ENCODE peak calls at places on chromosomes 6 and 20, in nine cellular contexts. N is testis, Y is fibroblast of lung, Z is NB4, S is fibroblast of mammary gland, G is ovary, T is breast epithelium, A is heart right ventricle, Q is K562. M is an unnamed sample.

GRCh38 chr6:87869064-87869685 is 167.1 kb upstream of the AKIRIN2 start:
- DNase-seq in Z (peak), T (no peak), N (no peak), Y (no peak), A (no peak), Q (no peak), S (no peak), G (no peak), M (no peak)

GRCh38 chr6:15501806-15502450 is 160.9 kb downstream of the DTNBP1 start:
- DNase-seq in Q (no peak), A (peak), G (peak), Z (no peak), S (peak), N (peak), T (peak), Y (peak), M (no peak)

GRCh38 chr20:16267526-16267925 is 305.7 kb downstream of the KIF16B start:
- DNase-seq in T (no peak), S (no peak), Y (no peak), N (no peak), A (no peak), G (no peak), Q (no peak), Z (no peak), M (no peak)

GRCh38 chr20:58598271-58599015 is 52.6 kb upstream of the STX16 start:
- DNase-seq in G (peak), S (peak), T (no peak), A (peak), Y (peak), Z (no peak), Q (no peak), N (peak), M (no peak)

GRCh38 chr6:797479-798077 is 104.6 kb upstream of the EXOC2 start:
- DNase-seq in A (no peak), G (no peak), Y (peak), S (peak), T (no peak), N (peak), Z (peak), Q (peak), M (peak)

GRCh38 chr6:116528800-116529199 is 16.7 kb downstream of the TRAPPC3L start:
- DNase-seq in N (no peak), A (no peak), T (no peak), Q (no peak), S (no peak), Z (no peak), G (no peak), Y (peak), M (no peak)

GRCh38 chr20:34129518-34130162 is 17.6 kb upstream of the EIF2S2 start:
- DNase-seq in A (peak), G (peak), N (peak), Q (peak), T (no peak), Z (peak), S (peak), Y (peak), M (peak)

GRCh38 chr6:149454405-149454848 is 30.4 kb downstream of the ZC3H12D start:
- DNase-seq in A (peak), Z (no peak), Q (no peak), T (peak), N (peak), S (peak), G (peak), Y (peak), M (peak)

GRCh38 chr6:47180633-47181032 is 129.1 kb downstream of the TNFRSF21 start:
- DNase-seq in T (no peak), G (no peak), Y (peak), A (no peak), Z (peak), S (peak), Q (no peak), N (no peak), M (no peak)

GRCh38 chr20:22583773-22584629 is at the start of gene FOXA2:
- DNase-seq in G (no peak), T (no peak), N (no peak), Y (no peak), Q (peak), Z (no peak), S (no peak), A (no peak), M (peak)

GRCh38 chr20:59328071-59328470 is 27.7 kb downstream of the EDN3 start:
- DNase-seq in Q (no peak), A (no peak), T (no peak), Y (no peak), G (no peak), N (no peak), Z (no peak), S (no peak), M (no peak)

GRCh38 chr20:10902836-10903410 is 229.1 kb upstream of the JAG1 start:
- DNase-seq in Q (no peak), T (no peak), S (no peak), Z (no peak), N (no peak), A (no peak), Y (peak), G (no peak), M (no peak)

GRCh38 chr6:79656134-79656533 is 25.0 kb downstream of the SH3BGRL2 start:
- DNase-seq in Q (no peak), T (no peak), G (no peak), A (no peak), N (no peak), Z (no peak), Y (no peak), S (no peak), M (no peak)

GRCh38 chr6:107179004-107179403 is 63.7 kb upstream of the BEND3 start:
- DNase-seq in S (peak), N (no peak), A (no peak), Y (no peak), Z (peak), T (no peak), G (no peak), Q (no peak), M (peak)

GRCh38 chr6:11911535-11911934 is 100.6 kb upstream of the HIVEP1 start:
- DNase-seq in Z (peak), T (no peak), S (no peak), A (no peak), Y (peak), Q (no peak), N (no peak), G (no peak), M (no peak)

GRCh38 chr6:21885101-21885500 is 291.6 kb downstream of the SOX4 start:
- DNase-seq in Y (no peak), G (no peak), Q (no peak), S (no peak), A (no peak), N (no peak), Z (no peak), T (no peak), M (no peak)

GRCh38 chr6:4459032-4459431 is 317.2 kb upstream of the CDYL start:
- DNase-seq in N (no peak), A (no peak), S (peak), T (no peak), Q (no peak), Y (peak), Z (peak), G (no peak), M (no peak)

GRCh38 chr6:40369891-40370290 is 217.3 kb downstream of the LRFN2 start:
- DNase-seq in N (no peak), T (no peak), Y (no peak), A (no peak), Q (no peak), Z (no peak), S (no peak), G (no peak), M (no peak)

GRCh38 chr6:17200395-17200794 is 80.8 kb upstream of the RBM24 start:
- DNase-seq in Q (no peak), Z (no peak), T (no peak), G (no peak), Y (no peak), N (peak), A (no peak), S (no peak), M (no peak)

GRCh38 chr6:120854583-120854982 is 479.7 kb downstream of the TBC1D32 start:
- DNase-seq in T (no peak), G (no peak), Y (no peak), Q (no peak), N (no peak), S (no peak), A (no peak), Z (no peak), M (no peak)

GRCh38 chr6:33860706-33861474 is 57.1 kb upstream of the MLN start:
- DNase-seq in G (no peak), S (peak), Z (peak), Y (no peak), T (no peak), Q (no peak), N (no peak), A (no peak), M (peak)

GRCh38 chr20:7924692-7925091 is 15.6 kb downstream of the HAO1 start:
- DNase-seq in G (no peak), N (no peak), Z (peak), T (no peak), S (peak), Q (no peak), Y (peak), A (no peak), M (no peak)

GRCh38 chr6:40074292-40075050 is 140.2 kb upstream of the MOCS1 start:
- DNase-seq in Z (no peak), Y (no peak), Q (no peak), S (no peak), T (no peak), N (no peak), A (no peak), G (no peak), M (peak)

DNA sequence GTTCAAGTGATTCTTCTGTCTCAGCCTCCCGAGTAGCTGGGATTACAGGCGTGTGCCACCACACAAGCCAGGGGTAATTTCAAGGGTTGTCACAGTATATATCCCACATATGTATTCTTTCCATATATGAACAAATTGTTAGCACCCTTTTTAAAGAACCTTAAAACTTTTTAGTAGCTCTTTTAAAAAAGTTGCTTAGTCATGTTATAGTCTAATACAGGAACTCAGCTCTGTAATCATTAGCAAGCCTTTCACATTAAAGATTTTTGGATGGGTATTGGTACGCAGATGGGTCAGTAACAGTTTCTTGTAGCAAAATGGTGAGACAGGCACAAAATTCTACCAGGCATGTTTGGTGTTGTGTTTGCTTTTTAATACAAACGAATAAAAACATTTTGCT is 10.9 kb downstream of the AMD1 start:
- DNase-seq in S (no peak), G (no peak), N (no peak), Q (no peak), Z (no peak), Y (no peak), T (no peak), A (no peak), M (no peak)
- H3K4me3 ChIP-seq in S (no peak), G (no peak), N (no peak), Q (no peak), Z (no peak), Y (no peak), T (no peak), A (no peak), M (no peak)

DNA sequence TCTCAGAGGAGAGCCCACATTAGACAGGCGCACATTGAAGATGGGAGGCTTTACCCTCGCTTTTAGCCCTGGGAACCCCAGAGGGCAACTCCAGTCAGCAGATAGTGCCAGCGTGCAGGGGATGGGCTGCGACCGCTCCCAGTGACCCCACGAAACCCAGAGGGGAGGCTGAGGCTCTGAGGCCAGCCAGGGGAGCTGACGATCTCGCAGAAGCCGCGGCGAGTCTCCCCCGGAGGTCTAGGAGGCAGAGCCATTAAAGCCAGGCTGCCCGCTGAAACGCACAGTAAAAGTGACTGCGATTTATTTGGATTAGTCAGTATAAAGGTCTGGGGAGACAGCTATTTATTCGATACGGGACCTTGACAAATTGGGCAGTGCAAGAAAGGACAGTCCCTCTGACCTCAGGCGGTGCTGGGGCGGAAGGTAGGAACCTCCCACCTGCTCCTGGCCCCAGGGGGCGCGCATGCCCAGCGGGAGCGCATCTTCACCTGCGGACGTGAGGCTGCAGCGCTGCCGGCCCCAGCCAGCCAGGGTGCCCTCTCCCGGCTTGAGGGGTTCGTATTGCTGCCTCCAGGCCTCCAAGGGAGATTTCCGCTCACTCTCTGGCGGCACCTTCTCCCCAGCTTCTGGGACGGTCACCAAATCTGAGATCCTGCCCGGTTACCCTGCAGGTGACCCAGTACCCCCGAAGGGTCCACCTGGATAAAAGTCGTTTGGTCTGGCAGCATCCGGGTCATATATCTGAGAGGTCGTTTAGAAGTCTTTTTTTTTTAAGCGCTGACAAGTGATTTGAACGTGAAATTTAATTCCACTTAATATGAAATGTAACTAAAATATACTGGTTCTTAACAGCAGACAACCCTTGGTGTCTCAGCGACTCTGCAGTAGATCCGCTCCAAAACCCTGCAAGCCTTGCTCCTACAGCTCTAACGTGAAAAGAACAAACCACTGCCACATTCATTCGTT is 34.0 kb upstream of the TCF21 start:
- DNase-seq in G (no peak), Q (no peak), T (no peak), S (no peak), A (no peak), Z (no peak), Y (no peak), N (no peak), M (peak)
- H3K4me3 ChIP-seq in G (no peak), Q (no peak), T (no peak), S (no peak), A (peak), Z (no peak), Y (peak), N (peak), M (no peak)

GRCh38 chr20:48669946-48670630 is 157.7 kb downstream of the PREX1 start:
- DNase-seq in Y (no peak), Q (no peak), G (no peak), A (no peak), S (no peak), N (no peak), T (no peak), Z (peak), M (no peak)
- H3K4me3 ChIP-seq in Y (no peak), Q (no peak), G (no peak), A (no peak), S (no peak), N (no peak), T (no peak), Z (no peak), M (no peak)

DNA sequence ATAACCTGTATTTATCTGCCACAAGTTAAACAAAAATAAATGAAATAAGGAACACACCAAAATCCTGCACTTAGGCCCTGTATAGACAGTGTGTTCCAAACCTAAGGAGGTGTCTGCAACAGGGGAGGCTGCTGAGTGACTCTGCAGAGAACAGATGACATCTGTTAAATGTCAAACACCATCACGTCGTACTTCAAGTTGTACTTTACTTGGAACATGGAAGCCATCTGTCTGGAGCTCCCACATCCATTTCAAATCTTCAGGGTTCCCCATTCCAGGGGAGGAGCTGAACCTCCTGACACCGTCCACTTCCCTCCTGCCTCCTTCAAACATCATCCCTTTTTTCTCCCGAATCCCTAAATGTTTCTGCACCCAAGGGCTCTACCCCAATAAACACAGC is 1.8 kb upstream of the MAP7 start:
- DNase-seq in Y (no peak), Q (no peak), Z (no peak), N (no peak), T (no peak), S (no peak), A (no peak), G (no peak), M (peak)
- H3K4me3 ChIP-seq in Y (no peak), Q (no peak), Z (no peak), N (no peak), T (no peak), S (no peak), A (no peak), G (no peak), M (no peak)

GRCh38 chr6:28747083-28747630 is 176.6 kb downstream of the TRIM27 start:
- DNase-seq in Q (no peak), S (no peak), T (no peak), G (no peak), Z (no peak), A (no peak), N (no peak), Y (no peak), M (no peak)
- H3K4me3 ChIP-seq in Q (peak), S (no peak), T (no peak), G (no peak), Z (peak), A (no peak), N (no peak), Y (peak), M (no peak)

GRCh38 chr6:43054206-43054943 is 724 bp upstream of the CUL7 start:
- DNase-seq in Z (no peak), N (no peak), G (peak), Y (peak), T (no peak), Q (no peak), S (peak), A (no peak), M (no peak)

GRCh38 chr6:43052842-43053544 is 658 bp downstream of the CUL7 start:
- DNase-seq in Y (peak), A (peak), G (peak), Z (peak), Q (no peak), S (no peak), T (no peak), N (peak), M (peak)

GRCh38 chr6:43053545-43054205 is at the start of gene CUL7:
- DNase-seq in A (peak), Z (peak), G (peak), S (peak), Y (peak), T (peak), Q (peak), N (peak), M (peak)

GRCh38 chr6:43050981-43051380 is 2.7 kb downstream of the CUL7 start:
- DNase-seq in Z (no peak), A (no peak), T (no peak), Y (no peak), S (no peak), N (no peak), Q (no peak), G (no peak), M (no peak)

DNA sequence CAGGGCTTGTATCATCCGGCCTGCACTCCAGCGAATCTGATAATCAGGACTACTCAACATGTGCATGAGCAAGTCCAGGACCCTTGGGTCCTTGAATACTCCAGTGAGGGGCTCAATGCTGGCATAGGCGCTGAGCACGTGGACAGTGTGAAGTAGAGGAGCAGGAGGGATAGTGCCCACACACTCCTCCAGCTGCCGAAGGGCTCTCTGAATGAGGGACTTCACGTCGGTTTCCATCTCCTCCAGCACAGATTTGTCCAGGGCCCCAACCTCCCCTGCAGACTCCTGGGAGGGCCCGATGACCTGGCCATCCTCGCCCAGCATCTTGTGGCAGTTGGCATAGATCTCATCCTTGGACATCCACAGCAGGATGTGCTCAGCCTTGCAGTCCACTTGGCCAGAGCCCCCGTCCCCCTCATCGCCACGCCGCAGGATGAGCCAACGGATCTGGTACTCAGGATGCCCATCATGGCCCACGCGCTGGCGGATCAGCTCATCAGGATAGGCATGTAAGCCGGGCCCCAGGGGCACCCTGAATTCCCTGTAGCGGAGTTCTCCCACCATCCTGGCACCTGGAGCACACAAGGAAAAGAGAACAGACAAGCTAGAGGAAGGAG is 1.3 kb downstream of the CUL7 start:
- DNase-seq in T (no peak), A (no peak), Q (no peak), G (no peak), Z (no peak), S (no peak), Y (no peak), N (no peak), M (no peak)
- H3K4me3 ChIP-seq in T (no peak), A (no peak), Q (peak), G (no peak), Z (peak), S (peak), Y (peak), N (no peak), M (no peak)